ENCODE peak calls at places on chromosomes 11 and 22, in eight cellular contexts. R, U, M, T, P, B, K and X are unnamed samples.

GRCh38 chr22:44755000-44755399 is 2.6 kb downstream of the ARHGAP8 start:
- DNase-seq in B (no peak), U (no peak), R (no peak), T (no peak), K (no peak), P (no peak), M (no peak), X (no peak)

GRCh38 chr11:95490625-95491024 is 259.6 kb upstream of the SESN3 start:
- DNase-seq in T (no peak), P (no peak), K (no peak), M (no peak), U (no peak), R (no peak), B (no peak), X (no peak)

GRCh38 chr11:16883179-16883578 is 131.0 kb downstream of the PLEKHA7 start:
- DNase-seq in T (no peak), P (peak), U (no peak), R (no peak), B (no peak), K (no peak), M (no peak), X (no peak)

GRCh38 chr11:85540181-85540580 is 87.0 kb downstream of the DLG2 start:
- DNase-seq in R (no peak), U (no peak), M (no peak), T (no peak), K (no peak), B (no peak), P (no peak), X (no peak)

GRCh38 chr22:23251445-23252093 is 71.3 kb downstream of the BCR start:
- DNase-seq in T (no peak), K (no peak), B (no peak), U (no peak), P (no peak), R (peak), M (peak), X (peak)

GRCh38 chr11:115471367-115471766 is 32.8 kb downstream of the CADM1 start:
- DNase-seq in R (no peak), P (no peak), K (no peak), T (no peak), U (no peak), B (no peak), M (no peak), X (peak)

GRCh38 chr11:63670738-63671321 is 346 bp downstream of the ATL3 start:
- DNase-seq in P (peak), U (peak), R (peak), B (no peak), K (peak), T (no peak), M (peak), X (peak)

GRCh38 chr11:27907534-27907933 is 200.4 kb downstream of the KIF18A start:
- DNase-seq in T (no peak), K (no peak), U (no peak), R (no peak), M (no peak), P (no peak), B (no peak), X (no peak)

GRCh38 chr11:22193348-22194051 is 615 bp downstream of the ANO5 start:
- DNase-seq in T (no peak), M (no peak), U (no peak), R (peak), K (peak), P (peak), B (peak), X (peak)

GRCh38 chr11:63622318-63622717 is 8.1 kb upstream of the PLAAT3 start:
- DNase-seq in U (no peak), B (no peak), T (no peak), K (no peak), P (no peak), M (no peak), R (no peak), X (peak)

GRCh38 chr22:27032121-27032761 is 374.9 kb downstream of the MIAT start:
- DNase-seq in M (no peak), P (peak), B (no peak), K (peak), T (no peak), U (no peak), R (no peak), X (no peak)

GRCh38 chr11:42025404-42025803 is 566.0 kb upstream of the LRRC4C start:
- DNase-seq in U (no peak), P (no peak), K (no peak), M (no peak), B (no peak), T (no peak), R (no peak), X (no peak)

GRCh38 chr11:72577271-72577681 is 96.9 kb downstream of the PDE2A start:
- DNase-seq in M (no peak), U (no peak), P (no peak), R (no peak), K (peak), B (no peak), T (no peak), X (no peak)

GRCh38 chr22:43226368-43226979 is 39.5 kb upstream of the TTLL12 start:
- DNase-seq in T (no peak), U (no peak), B (peak), R (no peak), K (no peak), P (no peak), M (peak), X (peak)

GRCh38 chr22:35727436-35727835 is 9.8 kb downstream of the APOL5 start:
- DNase-seq in B (no peak), K (no peak), T (no peak), R (no peak), M (no peak), U (no peak), P (no peak), X (no peak)

GRCh38 chr11:98616256-98616655 is 404.5 kb upstream of the CNTN5 start:
- DNase-seq in K (no peak), T (no peak), R (no peak), M (no peak), P (no peak), B (no peak), U (no peak), X (peak)

GRCh38 chr11:45754746-45755145 is 50.2 kb upstream of the SLC35C1 start:
- DNase-seq in P (no peak), K (peak), M (peak), B (no peak), U (no peak), R (no peak), T (no peak), X (peak)

GRCh38 chr11:61948505-61948904 is 1.6 kb upstream of the BEST1 start:
- DNase-seq in U (no peak), R (no peak), B (no peak), T (no peak), M (no peak), K (no peak), P (no peak), X (no peak)

GRCh38 chr22:28795071-28795693 is 5.2 kb downstream of the XBP1 start:
- DNase-seq in U (no peak), P (no peak), M (no peak), T (no peak), K (no peak), R (no peak), B (no peak), X (no peak)

GRCh38 chr11:124233376-124233775 is 7.5 kb upstream of the OR8G1 start:
- DNase-seq in K (no peak), R (no peak), P (no peak), U (no peak), T (no peak), M (no peak), B (no peak), X (no peak)

GRCh38 chr22:36922097-36922608 is 8.7 kb downstream of the CSF2RB start:
- DNase-seq in K (no peak), U (no peak), R (peak), M (no peak), T (no peak), B (no peak), P (no peak), X (peak)

GRCh38 chr22:36924151-36924698 is 10.8 kb downstream of the CSF2RB start:
- DNase-seq in T (no peak), R (peak), U (no peak), B (no peak), K (no peak), M (no peak), P (no peak), X (no peak)

GRCh38 chr22:36923458-36923784 is 10.0 kb downstream of the CSF2RB start:
- DNase-seq in R (peak), U (no peak), P (no peak), K (no peak), M (no peak), T (no peak), B (no peak), X (no peak)

GRCh38 chr22:36922752-36923457 is 9.5 kb downstream of the CSF2RB start:
- DNase-seq in P (no peak), K (no peak), U (no peak), T (no peak), R (peak), M (no peak), B (no peak), X (no peak)

GRCh38 chr22:36921309-36922096 is 8.1 kb downstream of the CSF2RB start:
- DNase-seq in K (no peak), R (peak), U (no peak), T (no peak), P (no peak), B (no peak), M (no peak), X (no peak)
- H3K4me3 ChIP-seq in K (no peak), R (no peak), U (no peak), T (no peak), P (no peak), B (no peak), M (no peak), X (no peak)

GRCh38 chr22:42090596-42091445 is at the start of gene NDUFA6:
- DNase-seq in P (peak), R (peak), T (peak), B (peak), M (peak), K (peak), U (peak), X (peak)

GRCh38 chr22:42086051-42086450 is 4.5 kb downstream of the NDUFA6 start:
- DNase-seq in T (no peak), M (no peak), R (no peak), P (no peak), B (no peak), K (no peak), U (no peak), X (no peak)

DNA sequence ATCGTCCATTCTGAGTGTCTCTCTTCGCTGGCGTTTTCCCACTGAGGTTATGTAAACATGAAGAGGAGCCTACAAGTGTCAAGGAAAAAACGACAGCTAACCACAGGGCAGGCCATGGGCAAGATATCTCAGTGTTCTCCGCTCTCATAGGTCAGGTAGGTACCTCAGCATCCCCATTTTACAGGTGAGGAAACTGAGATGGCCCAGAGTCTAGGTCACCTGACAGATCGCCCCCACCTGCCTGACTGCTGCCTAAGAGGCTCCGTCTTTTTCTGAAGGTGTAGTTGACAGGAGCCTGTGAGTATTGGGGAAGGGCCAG is 833 bp upstream of the NDUFA6 start:
- DNase-seq in R (no peak), P (no peak), T (no peak), K (no peak), M (no peak), B (no peak), U (no peak), X (no peak)
- H3K4me3 ChIP-seq in R (no peak), P (peak), T (peak), K (peak), M (peak), B (peak), U (peak), X (peak)

GRCh38 chr22:21858025-21858764 is 9.2 kb downstream of the MAPK1 start:
- DNase-seq in K (no peak), R (no peak), T (no peak), U (no peak), B (no peak), M (no peak), P (no peak), X (no peak)
- H3K4me3 ChIP-seq in K (no peak), R (no peak), T (no peak), U (no peak), B (no peak), M (no peak), P (no peak), X (no peak)

DNA sequence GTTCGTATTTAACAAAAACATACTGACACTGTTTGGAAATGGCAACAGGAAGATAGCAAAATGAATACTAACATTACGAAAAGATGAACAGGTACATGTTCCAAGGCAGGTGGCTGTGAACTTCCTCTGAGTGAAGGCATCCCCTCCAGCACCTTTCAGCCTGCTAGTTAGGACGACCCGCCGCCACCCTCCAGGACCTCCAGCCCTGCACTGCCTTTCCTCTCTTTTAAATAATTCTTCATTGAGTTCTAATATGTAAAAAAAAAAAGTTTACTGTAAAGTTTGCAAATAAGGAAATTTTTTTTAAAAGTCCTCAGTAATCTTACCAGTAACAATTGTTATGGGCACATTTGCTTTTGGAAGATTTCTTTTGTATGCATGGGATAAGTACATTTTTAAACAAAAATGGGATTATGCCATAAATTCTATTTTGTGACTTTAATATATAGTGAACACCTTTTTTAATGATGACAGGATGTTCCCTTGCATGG is 6.0 kb downstream of the NEAT1 start:
- DNase-seq in T (no peak), R (peak), U (no peak), B (no peak), M (no peak), K (peak), P (no peak), X (peak)
- H3K4me3 ChIP-seq in T (peak), R (no peak), U (peak), B (peak), M (no peak), K (peak), P (peak), X (no peak)

GRCh38 chr22:21633481-21633880 is 921 bp downstream of the CCDC116 start:
- DNase-seq in B (no peak), R (no peak), P (no peak), T (no peak), K (no peak), M (no peak), U (no peak), X (no peak)

GRCh38 chr22:21634844-21635243 is 2.3 kb downstream of the CCDC116 start:
- DNase-seq in B (no peak), T (no peak), K (no peak), U (no peak), M (no peak), R (no peak), P (no peak), X (no peak)

GRCh38 chr22:21632931-21633330 is 371 bp downstream of the CCDC116 start:
- DNase-seq in R (no peak), T (no peak), U (no peak), B (no peak), K (no peak), P (no peak), M (no peak), X (no peak)

GRCh38 chr22:21632237-21632895 is at the start of gene CCDC116:
- DNase-seq in T (no peak), K (no peak), R (peak), U (peak), B (no peak), P (no peak), M (no peak), X (no peak)

DNA sequence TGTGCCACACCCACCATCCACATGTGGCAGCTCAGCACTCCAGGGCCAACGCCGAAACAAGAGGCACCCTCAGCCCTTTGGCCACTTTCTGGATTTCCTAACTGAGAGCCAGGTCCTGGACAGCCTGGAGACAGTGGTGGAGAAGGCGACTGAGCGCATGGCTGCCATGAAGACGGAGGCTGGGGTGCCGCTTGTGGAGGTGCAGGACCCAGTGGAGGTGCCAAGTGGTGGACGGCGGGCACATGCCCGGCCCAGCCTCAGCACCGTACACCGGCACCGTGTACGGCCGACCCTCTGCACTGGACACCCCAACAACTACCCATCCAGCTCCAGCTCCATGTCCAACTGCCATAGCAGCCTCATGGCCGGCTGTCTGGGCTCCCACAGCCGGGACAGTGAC is 1.5 kb downstream of the CCDC116 start:
- DNase-seq in R (no peak), T (no peak), U (no peak), P (no peak), B (no peak), K (no peak), M (no peak), X (no peak)
- H3K4me3 ChIP-seq in R (no peak), T (no peak), U (no peak), P (no peak), B (no peak), K (no peak), M (no peak), X (no peak)